ENCODE peak calls at places on chromosomes 11 and 22, in four cellular contexts. U, Z, H and C are unnamed samples.

GRCh38 chr11:35364101-35364780 is 55.1 kb downstream of the SLC1A2 start:
- DNase-seq in Z (peak), U (peak), H (peak), C (no peak)

GRCh38 chr11:69217276-69218105 is 61.8 kb downstream of the SMIM38 start:
- DNase-seq in U (peak), H (no peak), Z (no peak), C (no peak)

GRCh38 chr11:122963981-122964380 is 17.7 kb downstream of the BSX start:
- DNase-seq in U (no peak), H (peak), Z (no peak), C (no peak)

GRCh38 chr11:15635501-15635900 is 520.8 kb downstream of the INSC start:
- DNase-seq in U (no peak), Z (no peak), H (no peak), C (no peak)

GRCh38 chr22:47071812-47072641 is 309.6 kb downstream of the TBC1D22A start:
- DNase-seq in H (no peak), Z (no peak), U (no peak), C (no peak)

GRCh38 chr11:117074122-117074521 is 24.1 kb downstream of the SIK3 start:
- DNase-seq in H (no peak), U (no peak), Z (no peak), C (no peak)

GRCh38 chr22:31776231-31776630 is 22.4 kb downstream of the DEPDC5 start:
- DNase-seq in H (no peak), U (no peak), Z (no peak), C (no peak)

GRCh38 chr11:96234866-96235441 is 108.0 kb downstream of the MAML2 start:
- DNase-seq in U (no peak), Z (no peak), H (no peak), C (no peak)

GRCh38 chr11:115939104-115939503 is 434.9 kb upstream of the CADM1 start:
- DNase-seq in H (no peak), Z (no peak), U (no peak), C (no peak)

GRCh38 chr11:117856252-117856651 is 20.2 kb downstream of the FXYD6 start:
- DNase-seq in Z (no peak), H (no peak), U (no peak), C (no peak)

GRCh38 chr22:46797355-46797754 is 34.9 kb downstream of the TBC1D22A start:
- DNase-seq in U (no peak), H (peak), Z (no peak), C (no peak)

GRCh38 chr11:35658028-35658948 is 4.3 kb upstream of the TRIM44 start:
- DNase-seq in Z (no peak), H (no peak), U (no peak), C (no peak)

GRCh38 chr22:39220897-39221850 is 23.6 kb downstream of the PDGFB start:
- DNase-seq in H (peak), Z (peak), U (no peak), C (no peak)

GRCh38 chr11:47551086-47551485 is 1.8 kb downstream of the CELF1 start:
- DNase-seq in Z (peak), U (no peak), H (peak), C (no peak)

GRCh38 chr11:75461136-75461535 is 28.1 kb upstream of the KLHL35 start:
- DNase-seq in U (no peak), Z (no peak), H (no peak), C (no peak)

GRCh38 chr11:57567512-57568329 is at the start of gene UBE2L6:
- DNase-seq in U (peak), Z (peak), H (no peak), C (no peak)

GRCh38 chr11:62461740-62462522 is 43.1 kb downstream of the SCGB1A1 start:
- DNase-seq in U (no peak), Z (peak), H (no peak), C (no peak)

GRCh38 chr22:25207553-25208157 is 8.0 kb downstream of the CRYBB3 start:
- DNase-seq in H (no peak), U (no peak), Z (no peak), C (no peak)

GRCh38 chr11:45079943-45080719 is 66.3 kb upstream of the PRDM11 start:
- DNase-seq in U (peak), Z (no peak), H (no peak), C (no peak)

GRCh38 chr11:65903068-65903481 is 2.9 kb upstream of the FOSL1 start:
- DNase-seq in U (no peak), Z (peak), H (peak), C (no peak)

GRCh38 chr22:30770716-30771115 is 76.0 kb downstream of the OSBP2 start:
- DNase-seq in Z (no peak), H (no peak), U (no peak), C (no peak)

GRCh38 chr22:19022755-19023154 is 86.7 kb upstream of the PRODH start:
- DNase-seq in U (no peak), H (no peak), Z (no peak), C (no peak)
- H3K9ac ChIP-seq in U (no peak), H (no peak), Z (no peak), C (no peak)

GRCh38 chr11:33801821-33802413 is 27.6 kb upstream of the FBXO3 start:
- DNase-seq in Z (no peak), U (no peak), H (no peak), C (no peak)
- H3K4me3 ChIP-seq in Z (peak), U (no peak), H (peak), C (peak)

DNA sequence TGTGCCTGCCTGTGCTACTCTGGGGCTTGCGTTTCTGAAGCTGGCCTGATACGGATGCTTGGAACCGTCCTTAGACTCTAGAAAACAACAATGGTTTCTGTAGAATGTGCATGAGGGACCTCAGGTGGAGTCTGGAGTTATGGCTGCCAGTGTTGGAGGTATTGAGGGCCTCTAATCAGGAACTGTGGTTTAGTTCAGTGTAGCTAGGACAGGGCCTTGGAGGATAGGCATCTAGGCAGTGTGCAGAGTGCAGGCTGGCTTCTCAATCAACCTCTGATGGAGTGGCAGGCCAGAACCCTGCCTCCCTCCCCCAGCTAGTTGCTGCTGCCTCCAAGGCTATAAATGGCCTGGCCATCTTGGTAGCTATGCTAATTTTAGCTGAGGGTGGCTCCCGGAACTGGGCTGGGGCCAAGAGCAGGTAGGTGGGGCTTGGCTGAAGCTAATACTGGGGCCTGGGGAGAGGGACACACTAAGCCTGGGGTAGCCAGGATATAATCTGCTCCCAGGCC is 4.0 kb downstream of the STIM1 start:
- DNase-seq in U (peak), H (no peak), Z (no peak), C (no peak)
- H3K9ac ChIP-seq in U (no peak), H (no peak), Z (no peak), C (no peak)

GRCh38 chr11:60390389-60390788 is 5.9 kb upstream of the MS4A14 start:
- DNase-seq in H (no peak), U (no peak), Z (no peak), C (no peak)
- H3K4me3 ChIP-seq in H (no peak), U (no peak), Z (no peak), C (no peak)